ENCODE peak calls at places on chromosomes 6 and 20, in five cellular contexts. C is fibroblast of pulmonary artery, B is A172, K is SW 1271, S is stomach. Z is an unnamed sample.

GRCh38 chr20:47479093-47479492 is 22.6 kb upstream of the NCOA3 start:
- DNase-seq in C (no peak), B (no peak), K (no peak), S (no peak), Z (no peak)

GRCh38 chr6:168362276-168362990 is 42.9 kb upstream of the DACT2 start:
- DNase-seq in C (no peak), K (no peak), S (no peak), B (no peak), Z (no peak)

GRCh38 chr20:43691928-43692524 is 25.1 kb downstream of the MYBL2 start:
- DNase-seq in B (peak), K (peak), C (peak), S (peak), Z (no peak)

GRCh38 chr6:77178821-77179220 is 284.5 kb downstream of the HTR1B start:
- DNase-seq in C (peak), S (no peak), K (no peak), B (peak), Z (no peak)

GRCh38 chr20:20630551-20630950 is 81.9 kb downstream of the RALGAPA2 start:
- DNase-seq in C (no peak), B (no peak), K (no peak), S (no peak), Z (no peak)

GRCh38 chr6:18155273-18155863 is at the start of gene KDM1B:
- DNase-seq in S (peak), K (peak), C (peak), B (peak), Z (peak)

GRCh38 chr6:170224694-170225660 is 65.9 kb downstream of the DLL1 start:
- DNase-seq in K (no peak), C (no peak), B (peak), S (peak), Z (no peak)

GRCh38 chr6:67759001-67759400 is 876.1 kb upstream of the ADGRB3 start:
- DNase-seq in B (no peak), S (no peak), K (no peak), C (peak), Z (no peak)

GRCh38 chr6:80728830-80729229 is 622.4 kb downstream of the BCKDHB start:
- DNase-seq in C (no peak), S (no peak), K (no peak), B (no peak), Z (no peak)

GRCh38 chr6:90038951-90039653 is 144.8 kb downstream of the GJA10 start:
- DNase-seq in K (no peak), B (no peak), S (no peak), C (no peak), Z (no peak)

GRCh38 chr20:63947638-63948456 is 8.4 kb downstream of the UCKL1 start:
- DNase-seq in B (no peak), C (no peak), S (no peak), K (no peak), Z (no peak)

GRCh38 chr20:58174708-58175287 is 53.7 kb downstream of the ANKRD60 start:
- DNase-seq in S (no peak), C (no peak), K (no peak), B (no peak), Z (no peak)

GRCh38 chr6:12060780-12061619 is 48.9 kb downstream of the HIVEP1 start:
- DNase-seq in K (no peak), S (peak), B (peak), C (peak), Z (no peak)

GRCh38 chr6:37696220-37696840 is 1.4 kb downstream of the MDGA1 start:
- DNase-seq in C (peak), K (no peak), B (no peak), S (peak), Z (no peak)